ENCODE peak calls at places on chromosomes 16 and 17, in four cellular contexts. J is K562, D is HL-60, W is GM12878. G is an unnamed sample.
A peak's percentile ranks its signal among the peaks of the same experiment; 100 is the strongest.

GRCh38 chr16:48860341-48860740 is 250.4 kb upstream of the N4BP1 start:
- DNase-seq in J (no peak), D (no peak), W (no peak), G (no peak)

GRCh38 chr17:15249487-15249886 is 15.6 kb downstream of the PMP22 start:
- DNase-seq in J (no peak), D (no peak), W (no peak), G (no peak)

GRCh38 chr16:67936876-67937605 is 391 bp upstream of the PSMB10 start:
- DNase-seq in J (peak; percentile 65), D (peak; percentile 54), W (peak; percentile 65), G (peak; percentile 86)

GRCh38 chr16:27441276-27441675 is 39.3 kb downstream of the IL21R start:
- DNase-seq in J (no peak), D (no peak), W (no peak), G (no peak)

GRCh38 chr16:11410382-11411058 is 65.3 kb downstream of the RMI2 start:
- DNase-seq in J (no peak), D (no peak), W (no peak), G (no peak)

GRCh38 chr17:50689251-50689650 is 18.5 kb downstream of the ANKRD40 start:
- DNase-seq in J (no peak), D (no peak), W (no peak), G (no peak)

GRCh38 chr17:76598004-76598439 is 12.4 kb upstream of the ST6GALNAC2 start:
- DNase-seq in J (no peak), D (no peak), W (no peak), G (no peak)

GRCh38 chr17:32627233-32628008 is 140.6 kb downstream of the CDK5R1 start:
- DNase-seq in J (no peak), D (no peak), W (no peak), G (no peak)

GRCh38 chr17:28240688-28241340 is 78.2 kb upstream of the TMEM97 start:
- DNase-seq in J (no peak), D (no peak), W (no peak), G (no peak)

GRCh38 chr17:40936437-40936971 is 942 bp downstream of the KRT23 start:
- DNase-seq in J (no peak), D (no peak), W (no peak), G (no peak)

GRCh38 chr16:54928421-54929089 is 2.1 kb upstream of the IRX5 start:
- DNase-seq in J (peak; percentile 72), D (peak; percentile 69), W (no peak), G (no peak)

GRCh38 chr17:27315322-27315721 is 21.4 kb downstream of the WSB1 start:
- DNase-seq in J (peak; percentile 21), D (no peak), W (no peak), G (no peak)

GRCh38 chr16:88893127-88893968 is 26.9 kb upstream of the PABPN1L start:
- DNase-seq in J (no peak), D (no peak), W (no peak), G (no peak)

GRCh38 chr16:15490123-15490711 is 55.8 kb downstream of the BMERB1 start:
- DNase-seq in J (no peak), D (no peak), W (no peak), G (no peak)

GRCh38 chr17:70241071-70241470 is 71.7 kb downstream of the KCNJ2 start:
- DNase-seq in J (no peak), D (no peak), W (no peak), G (no peak)

GRCh38 chr17:29760771-29761682 is 138.3 kb upstream of the CORO6 start:
- DNase-seq in J (no peak), D (peak; percentile 73), W (peak; percentile 55), G (peak; percentile 77)

GRCh38 chr17:5184284-5184683 is 7.4 kb downstream of the ZNF594 start:
- DNase-seq in J (no peak), D (no peak), W (no peak), G (no peak)

GRCh38 chr16:46875243-46875642 is 8.9 kb upstream of the GPT2 start:
- DNase-seq in J (no peak), D (no peak), W (no peak), G (no peak)

GRCh38 chr16:46970089-46970488 is 3.4 kb downstream of the DNAJA2 start:
- DNase-seq in J (no peak), D (no peak), W (no peak), G (no peak)

GRCh38 chr17:76529224-76529642 is 8.3 kb downstream of the CYGB start:
- DNase-seq in J (peak; percentile 64), D (no peak), W (no peak), G (no peak)

GRCh38 chr17:79622776-79623175 is 11.9 kb upstream of the RBFOX3 start:
- DNase-seq in J (no peak), D (no peak), W (no peak), G (no peak)

GRCh38 chr16:12067714-12068401 is 91.3 kb downstream of the SNX29 start:
- DNase-seq in J (peak; percentile 83), D (no peak), W (no peak), G (peak; percentile 53)

GRCh38 chr17:38881600-38882191 is 11.8 kb downstream of the LASP1 start:
- DNase-seq in J (peak; percentile 86), D (no peak), W (no peak), G (no peak)

GRCh38 chr16:27218756-27219155 is 15.4 kb downstream of the KDM8 start:
- DNase-seq in J (no peak), D (no peak), W (no peak), G (no peak)

GRCh38 chr16:67885976-67886375 is 1.3 kb downstream of the NRN1L start:
- DNase-seq in J (no peak), D (no peak), W (no peak), G (no peak)

GRCh38 chr16:80164881-80165280 is 375.9 kb upstream of the DYNLRB2 start:
- DNase-seq in J (no peak), D (no peak), W (no peak), G (no peak)

GRCh38 chr16:6633441-6633840 is 699.2 kb upstream of the RBFOX1 start:
- DNase-seq in J (no peak), D (no peak), W (no peak), G (no peak)

GRCh38 chr16:67483731-67484525 is 581 bp upstream of the AGRP start:
- DNase-seq in J (no peak), D (no peak), W (no peak), G (no peak)

GRCh38 chr17:79617740-79618382 is 7.0 kb upstream of the RBFOX3 start:
- DNase-seq in J (no peak), D (no peak), W (no peak), G (no peak)

GRCh38 chr17:39527220-39527813 is 66.0 kb downstream of the CDK12 start:
- DNase-seq in J (peak; percentile 52), D (peak; percentile 15), W (no peak), G (no peak)

GRCh38 chr16:11307639-11308492 is 26.7 kb upstream of the PRM1 start:
- DNase-seq in J (no peak), D (no peak), W (no peak), G (no peak)

GRCh38 chr16:78127130-78127529 is 27.7 kb downstream of the WWOX start:
- DNase-seq in J (no peak), D (no peak), W (no peak), G (no peak)

GRCh38 chr17:492015-492399 is 139.4 kb upstream of the RPH3AL start:
- DNase-seq in J (no peak), D (no peak), W (no peak), G (no peak)

GRCh38 chr17:491086-492014 is 138.7 kb upstream of the RPH3AL start:
- DNase-seq in J (peak; percentile 18), D (peak; percentile 41), W (no peak), G (peak; percentile 50)

GRCh38 chr17:493666-494065 is 141.1 kb upstream of the RPH3AL start:
- DNase-seq in J (no peak), D (no peak), W (no peak), G (no peak)

GRCh38 chr17:488993-489757 is 136.6 kb upstream of the RPH3AL start:
- DNase-seq in J (no peak), D (no peak), W (no peak), G (no peak)

GRCh38 chr17:489758-490329 is 137.2 kb upstream of the RPH3AL start:
- DNase-seq in J (peak; percentile 25), D (no peak), W (no peak), G (peak; percentile 58)
- TF ChIP-seq POLR2AphosphoS5 in J (no peak), D (no peak), W (no peak), G (no peak)

GRCh38 chr17:19264681-19265080 is 27.5 kb downstream of the EPN2 start:
- DNase-seq in J (no peak), D (no peak), W (no peak), G (no peak)

GRCh38 chr17:19262650-19263620 is 25.8 kb downstream of the EPN2 start:
- DNase-seq in J (no peak), D (no peak), W (no peak), G (no peak)

GRCh38 chr17:19264277-19264676 is 27.1 kb downstream of the EPN2 start:
- DNase-seq in J (no peak), D (no peak), W (no peak), G (no peak)

GRCh38 chr17:19265755-19266154 is 28.6 kb downstream of the EPN2 start:
- DNase-seq in J (no peak), D (no peak), W (no peak), G (no peak)

DNA sequence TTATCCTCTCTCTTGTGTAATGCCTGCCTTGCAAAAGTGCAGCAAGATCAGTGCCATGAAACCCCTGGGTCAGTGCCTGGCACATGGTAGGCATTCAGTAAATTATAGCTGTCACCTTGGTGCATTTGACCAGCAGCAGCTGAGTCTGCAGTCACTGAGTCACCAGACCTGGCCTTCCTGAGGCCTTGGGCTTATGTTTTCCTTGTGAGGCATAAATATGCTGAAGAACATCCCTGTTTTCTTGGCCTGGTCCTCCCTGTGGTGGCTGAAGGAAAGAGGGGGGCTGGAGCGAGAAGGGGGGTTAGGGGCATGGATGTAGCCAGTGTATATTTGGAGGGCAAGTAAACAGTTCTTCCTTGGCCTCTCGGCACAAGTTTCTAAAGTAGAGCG is 26.4 kb downstream of the EPN2 start:
- DNase-seq in J (no peak), D (no peak), W (no peak), G (no peak)
- TF ChIP-seq SPI1 in J (no peak), D (no peak), W (no peak), G (no peak)

GRCh38 chr17:1047177-1047885 is 50.4 kb downstream of the TIMM22 start:
- DNase-seq in J (no peak), D (no peak), W (no peak), G (no peak)
- TF ChIP-seq POLR2AphosphoS5 in J (no peak), D (no peak), W (no peak), G (no peak)

GRCh38 chr17:17823433-17824118 is 13.2 kb downstream of the SREBF1 start:
- DNase-seq in J (peak; percentile 89), D (no peak), W (no peak), G (peak; percentile 99)
- TF ChIP-seq SPI1 in J (no peak), D (no peak), W (no peak), G (no peak)

G was measured in GM12891.